ENCODE peak calls at places on chromosome 3, in ten cellular contexts. C is heart right ventricle; K is GM10248; Q is frontal cortex; Z is CD8-positive, alpha-beta memory T cell; M is activated T-cell treated with anti-CD3 and anti-CD28 coated beads for 1 hour; U is natural killer cell; Y is Peyer's patch; A is EL; R is brain microvascular endothelial cell. B is an unnamed sample.

GRCh38 chr3:9889405-9889804 is 1.0 kb upstream of the JAGN1 start:
- DNase-seq in C (no peak), K (no peak), Q (no peak), Z (no peak), M (no peak), U (no peak), Y (no peak), A (no peak), R (no peak), B (no peak)

GRCh38 chr3:186413615-186414415 is 51.8 kb upstream of the DGKG start:
- DNase-seq in C (peak; percentile 28), K (peak; percentile 41), Q (no peak), Z (no peak), M (no peak), U (no peak), Y (no peak), A (peak; percentile 11), R (no peak), B (peak; percentile 23)

GRCh38 chr3:136838641-136839555 is 20.0 kb downstream of the SLC35G2 start:
- DNase-seq in C (no peak), K (no peak), Q (no peak), Z (no peak), M (no peak), U (no peak), Y (no peak), A (peak; percentile 56), R (no peak), B (no peak)

GRCh38 chr3:13851091-13851849 is 28.6 kb downstream of the WNT7A start:
- DNase-seq in C (no peak), K (no peak), Q (no peak), Z (no peak), M (no peak), U (no peak), Y (no peak), A (no peak), R (no peak), B (no peak)

GRCh38 chr3:85576091-85576690 is 617.4 kb downstream of the CADM2 start:
- DNase-seq in C (peak; percentile 42), K (peak; percentile 37), Q (peak; percentile 25), Z (no peak), M (no peak), U (no peak), Y (no peak), A (peak; percentile 19), R (peak; percentile 73), B (no peak)

GRCh38 chr3:192409203-192409837 is 318.0 kb downstream of the FGF12 start:
- DNase-seq in C (peak; percentile 49), K (peak; percentile 43), Q (peak; percentile 37), Z (no peak), M (no peak), U (no peak), Y (no peak), A (peak; percentile 23), R (no peak), B (no peak)

GRCh38 chr3:153209596-153209995 is 47.6 kb downstream of the RAP2B start:
- DNase-seq in C (peak; percentile 8), K (no peak), Q (no peak), Z (no peak), M (no peak), U (no peak), Y (no peak), A (peak; percentile 82), R (peak; percentile 51), B (no peak)

GRCh38 chr3:81500039-81500438 is 261.4 kb downstream of the GBE1 start:
- DNase-seq in C (no peak), K (no peak), Q (no peak), Z (no peak), M (no peak), U (no peak), Y (no peak), A (no peak), R (no peak), B (no peak)

GRCh38 chr3:24128195-24129005 is 183.3 kb downstream of the NR1D2 start:
- DNase-seq in C (peak; percentile 19), K (no peak), Q (no peak), Z (no peak), M (no peak), U (no peak), Y (no peak), A (peak; percentile 63), R (no peak), B (no peak)

GRCh38 chr3:17632401-17633100 is 109.9 kb downstream of the TBC1D5 start:
- DNase-seq in C (no peak), K (no peak), Q (no peak), Z (no peak), M (no peak), U (no peak), Y (no peak), A (peak; percentile 68), R (peak; percentile 85), B (no peak)

GRCh38 chr3:12449889-12450682 is 34.2 kb upstream of the TSEN2 start:
- DNase-seq in C (no peak), K (no peak), Q (no peak), Z (no peak), M (no peak), U (no peak), Y (no peak), A (no peak), R (no peak), B (no peak)

B was measured in prostate gland.